ENCODE peak calls at places on chromosomes 2 and 18, in ten cellular contexts. C, H, T, N, X, A, E, J, F and V are unnamed samples.

GRCh38 chr18:79595876-79596374 is 83.7 kb upstream of the CTDP1 start:
- DNase-seq in C (no peak), H (no peak), T (no peak), N (peak; percentile 34), X (no peak), A (no peak), E (no peak), J (no peak), F (no peak), V (peak; percentile 7)

GRCh38 chr2:84486436-84487115 is 27.5 kb upstream of the SUCLG1 start:
- DNase-seq in C (peak; percentile 71), H (no peak), T (peak; percentile 83), N (no peak), X (no peak), A (no peak), E (no peak), J (no peak), F (no peak), V (no peak)

GRCh38 chr18:79377187-79377891 is 18.4 kb upstream of the NFATC1 start:
- DNase-seq in C (no peak), H (no peak), T (no peak), N (peak; percentile 52), X (no peak), A (no peak), E (peak; percentile 13), J (no peak), F (no peak), V (no peak)

GRCh38 chr2:179518891-179519290 is 254.3 kb upstream of the SESTD1 start:
- DNase-seq in C (no peak), H (no peak), T (no peak), N (no peak), X (peak; percentile 16), A (no peak), E (no peak), J (no peak), F (no peak), V (no peak)

GRCh38 chr18:44273298-44273697 is 407.4 kb upstream of the SETBP1 start:
- DNase-seq in C (no peak), H (no peak), T (no peak), N (no peak), X (no peak), A (no peak), E (no peak), J (no peak), F (no peak), V (no peak)

GRCh38 chr2:201795608-201796477 is 10.5 kb upstream of the CDK15 start:
- DNase-seq in C (peak; percentile 73), H (no peak), T (no peak), N (no peak), X (peak; percentile 43), A (peak; percentile 78), E (no peak), J (no peak), F (no peak), V (no peak)

GRCh38 chr2:25265022-25265421 is 76.7 kb downstream of the DNMT3A start:
- DNase-seq in C (no peak), H (no peak), T (no peak), N (no peak), X (no peak), A (no peak), E (no peak), J (peak; percentile 37), F (no peak), V (no peak)

GRCh38 chr2:42568431-42569115 is at the start of gene MTA3:
- DNase-seq in C (peak; percentile 27), H (peak; percentile 62), T (peak; percentile 71), N (peak; percentile 79), X (peak; percentile 61), A (peak; percentile 86), E (peak; percentile 72), J (peak; percentile 47), F (no peak), V (peak; percentile 74)

GRCh38 chr2:23420840-23421476 is 36.0 kb downstream of the KLHL29 start:
- DNase-seq in C (no peak), H (no peak), T (no peak), N (no peak), X (no peak), A (no peak), E (peak; percentile 10), J (no peak), F (no peak), V (no peak)

GRCh38 chr18:63882333-63883141 is 5.0 kb upstream of the SERPINB2 start:
- DNase-seq in C (peak; percentile 88), H (no peak), T (peak; percentile 50), N (no peak), X (no peak), A (no peak), E (no peak), J (no peak), F (peak; percentile 73), V (no peak)

GRCh38 chr2:190318931-190319556 is 582 bp downstream of the HIBCH start:
- DNase-seq in C (peak; percentile 14), H (peak; percentile 12), T (no peak), N (no peak), X (no peak), A (peak; percentile 38), E (no peak), J (no peak), F (no peak), V (no peak)

GRCh38 chr2:188181439-188181838 is 110.2 kb upstream of the GULP1 start:
- DNase-seq in C (no peak), H (no peak), T (no peak), N (no peak), X (no peak), A (peak; percentile 61), E (no peak), J (no peak), F (no peak), V (no peak)

GRCh38 chr2:148716378-148716777 is 71.8 kb downstream of the EPC2 start:
- DNase-seq in C (no peak), H (no peak), T (no peak), N (no peak), X (no peak), A (no peak), E (no peak), J (no peak), F (no peak), V (no peak)

DNA sequence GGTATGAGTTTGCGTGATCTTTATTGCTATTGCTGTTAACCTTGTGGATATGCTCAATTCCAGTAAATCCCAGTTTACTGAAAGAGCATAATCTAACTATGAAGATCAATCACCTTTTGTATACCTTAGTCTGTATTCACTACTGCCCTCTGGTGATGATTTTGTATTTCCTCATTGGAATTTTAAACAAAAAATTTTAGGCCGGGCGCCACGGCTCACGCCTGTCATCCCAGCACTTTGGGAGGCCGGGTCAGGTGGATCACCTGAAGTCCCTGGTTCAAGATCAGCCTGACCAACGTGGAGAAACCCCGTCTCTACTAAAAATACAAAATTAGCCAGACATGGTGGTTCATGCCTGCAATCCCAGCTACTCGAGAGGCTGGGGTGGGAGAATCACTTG is 5.1 kb downstream of the COMMD1 start:
- DNase-seq in C (peak; percentile 14), H (no peak), T (no peak), N (no peak), X (no peak), A (peak; percentile 31), E (no peak), J (no peak), F (no peak), V (no peak)
- TF ChIP-seq CTCF in C (no peak), H (no peak), T (no peak), N (no peak), X (no peak), A (peak; percentile 52), E (peak; percentile 16), J (no peak), F (peak; percentile 32), V (peak; percentile 28)

GRCh38 chr2:102318437-102318836 is 7.1 kb downstream of the IL1RL1 start:
- DNase-seq in C (no peak), H (no peak), T (no peak), N (no peak), X (no peak), A (no peak), E (no peak), J (no peak), F (no peak), V (no peak)
- H3K27me3 ChIP-seq in C (no peaks in the 10 kb centered on the region), H (no peaks in the 10 kb centered on the region), T (no peaks in the 10 kb centered on the region), N (no peaks in the 10 kb centered on the region), X (no peaks in the 10 kb centered on the region), A (no peaks in the 10 kb centered on the region), E (no peaks in the 10 kb centered on the region), J (no peaks in the 10 kb centered on the region), F (no peaks in the 10 kb centered on the region), V (no peaks in the 10 kb centered on the region)

GRCh38 chr2:95159690-95160449 is at the start of gene ZNF514:
- DNase-seq in C (peak; percentile 70), H (peak; percentile 67), T (peak; percentile 87), N (peak; percentile 86), X (peak; percentile 77), A (peak; percentile 92), E (peak; percentile 86), J (peak; percentile 77), F (peak; percentile 23), V (peak; percentile 84)

GRCh38 chr2:95158891-95159619 is 593 bp downstream of the ZNF514 start:
- DNase-seq in C (peak; percentile 40), H (no peak), T (peak; percentile 45), N (peak; percentile 77), X (peak; percentile 46), A (peak; percentile 70), E (peak; percentile 46), J (peak; percentile 40), F (no peak), V (peak; percentile 52)

GRCh38 chr2:95158441-95158840 is 1.2 kb downstream of the ZNF514 start:
- DNase-seq in C (no peak), H (no peak), T (no peak), N (no peak), X (no peak), A (no peak), E (no peak), J (no peak), F (no peak), V (no peak)
- H3K27ac ChIP-seq in C (no peak overlapping the region), H (peak overlapping the region; percentile 61), T (peak overlapping the region; percentile 88), N (peak overlapping the region; percentile 85), X (no peak overlapping the region), A (no peak overlapping the region), E (peak overlapping the region; percentile 77), J (peak overlapping the region; percentile 90), F (no peak overlapping the region), V (peak overlapping the region; percentile 86)

GRCh38 chr2:138830547-138830946 is 50.4 kb upstream of the NXPH2 start:
- DNase-seq in C (no peak), H (no peak), T (no peak), N (no peak), X (no peak), A (no peak), E (no peak), J (no peak), F (no peak), V (no peak)

GRCh38 chr2:138831154-138831553 is 51.0 kb upstream of the NXPH2 start:
- DNase-seq in C (no peak), H (no peak), T (no peak), N (no peak), X (no peak), A (no peak), E (no peak), J (no peak), F (no peak), V (no peak)

GRCh38 chr2:138831691-138832090 is 51.5 kb upstream of the NXPH2 start:
- DNase-seq in C (no peak), H (no peak), T (no peak), N (no peak), X (no peak), A (no peak), E (no peak), J (no peak), F (no peak), V (no peak)

GRCh38 chr2:138827426-138828054 is 47.4 kb upstream of the NXPH2 start:
- DNase-seq in C (peak; percentile 77), H (no peak), T (no peak), N (no peak), X (peak; percentile 14), A (peak; percentile 72), E (no peak), J (no peak), F (peak; percentile 39), V (no peak)

GRCh38 chr2:138829326-138829725 is 49.1 kb upstream of the NXPH2 start:
- DNase-seq in C (peak; percentile 30), H (no peak), T (no peak), N (no peak), X (peak; percentile 40), A (peak; percentile 82), E (no peak), J (no peak), F (no peak), V (no peak)
- TF ChIP-seq CTCF in C (no peak), H (no peak), T (no peak), N (no peak), X (peak; percentile 9), A (peak; percentile 79), E (peak; percentile 32), J (no peak), F (peak; percentile 25), V (peak; percentile 40)